ENCODE peak calls at places on chromosome 2, in five cellular contexts. One of them, this sample, is unnamed.

GRCh38 chr2:62197609-62198236 is 1.8 kb downstream of the B3GNT2 start:
- DNase-seq in trophoblast cell: peak
- DNase-seq in K562: peak
- DNase-seq in A549: no peak
- DNase-seq in HCT116: no peak
- DNase-seq in this sample: peak

GRCh38 chr2:217853301-217853881 is 149.4 kb downstream of the TNS1 start:
- DNase-seq in trophoblast cell: peak
- DNase-seq in K562: no peak
- DNase-seq in A549: peak
- DNase-seq in HCT116: no peak
- DNase-seq in this sample: no peak

GRCh38 chr2:127017548-127017947 is 89.4 kb downstream of the BIN1 start:
- DNase-seq in trophoblast cell: no peak
- DNase-seq in K562: no peak
- DNase-seq in A549: no peak
- DNase-seq in HCT116: no peak
- DNase-seq in this sample: no peak

GRCh38 chr2:26410764-26411243 is 9.1 kb downstream of the DRC1 start:
- DNase-seq in trophoblast cell: no peak
- DNase-seq in K562: peak
- DNase-seq in A549: no peak
- DNase-seq in HCT116: no peak
- DNase-seq in this sample: no peak

GRCh38 chr2:133737597-133737996 is 169.3 kb upstream of the NCKAP5 start:
- DNase-seq in trophoblast cell: no peak
- DNase-seq in K562: no peak
- DNase-seq in A549: no peak
- DNase-seq in HCT116: no peak
- DNase-seq in this sample: no peak

GRCh38 chr2:63926800-63927199 is 85.1 kb downstream of the UGP2 start:
- DNase-seq in trophoblast cell: no peak
- DNase-seq in K562: no peak
- DNase-seq in A549: no peak
- DNase-seq in HCT116: no peak
- DNase-seq in this sample: no peak

GRCh38 chr2:131431336-131431735 is 44.6 kb upstream of the TUBA3D start:
- DNase-seq in trophoblast cell: no peak
- DNase-seq in K562: no peak
- DNase-seq in A549: no peak
- DNase-seq in HCT116: no peak
- DNase-seq in this sample: no peak

GRCh38 chr2:199985625-199986207 is 30.3 kb downstream of the MAIP1 start:
- DNase-seq in trophoblast cell: peak
- DNase-seq in K562: peak
- DNase-seq in A549: peak
- DNase-seq in HCT116: peak
- DNase-seq in this sample: peak

GRCh38 chr2:138744709-138745108 is 35.5 kb downstream of the NXPH2 start:
- DNase-seq in trophoblast cell: no peak
- DNase-seq in K562: no peak
- DNase-seq in A549: no peak
- DNase-seq in HCT116: no peak
- DNase-seq in this sample: no peak

GRCh38 chr2:140465301-140465700 is 1665.5 kb downstream of the LRP1B start:
- DNase-seq in trophoblast cell: no peak
- DNase-seq in K562: no peak
- DNase-seq in A549: no peak
- DNase-seq in HCT116: no peak
- DNase-seq in this sample: no peak

GRCh38 chr2:217270089-217270800 is 410.4 kb upstream of the TNP1 start:
- DNase-seq in trophoblast cell: no peak
- DNase-seq in K562: no peak
- DNase-seq in A549: no peak
- DNase-seq in HCT116: no peak
- DNase-seq in this sample: no peak

GRCh38 chr2:232300894-232301387 is 77.6 kb upstream of the ALPP start:
- DNase-seq in trophoblast cell: no peak
- DNase-seq in K562: no peak
- DNase-seq in A549: peak
- DNase-seq in HCT116: no peak
- DNase-seq in this sample: no peak

GRCh38 chr2:230793573-230794359 is 71.0 kb upstream of the ITM2C start:
- DNase-seq in trophoblast cell: peak
- DNase-seq in K562: no peak
- DNase-seq in A549: peak
- DNase-seq in HCT116: peak
- DNase-seq in this sample: no peak

GRCh38 chr2:80302001-80302464 is 2.5 kb downstream of the LRRTM1 start:
- DNase-seq in trophoblast cell: no peak
- DNase-seq in K562: no peak
- DNase-seq in A549: no peak
- DNase-seq in HCT116: no peak
- DNase-seq in this sample: no peak

GRCh38 chr2:225334524-225334923 is 65.0 kb upstream of the NYAP2 start:
- DNase-seq in trophoblast cell: no peak
- DNase-seq in K562: no peak
- DNase-seq in A549: peak
- DNase-seq in HCT116: no peak
- DNase-seq in this sample: no peak

GRCh38 chr2:102967451-102967850 is 205.6 kb downstream of the TMEM182 start:
- DNase-seq in trophoblast cell: no peak
- DNase-seq in K562: no peak
- DNase-seq in A549: no peak
- DNase-seq in HCT116: no peak
- DNase-seq in this sample: no peak

GRCh38 chr2:46306988-46307655 is 9.9 kb downstream of the EPAS1 start:
- DNase-seq in trophoblast cell: peak
- DNase-seq in K562: no peak
- DNase-seq in A549: peak
- DNase-seq in HCT116: no peak
- DNase-seq in this sample: no peak

GRCh38 chr2:29129586-29130281 is 14.5 kb downstream of the CLIP4 start:
- DNase-seq in trophoblast cell: no peak
- DNase-seq in K562: no peak
- DNase-seq in A549: peak
- DNase-seq in HCT116: no peak
- DNase-seq in this sample: peak

GRCh38 chr2:60463249-60463648 is 90.2 kb downstream of the BCL11A start:
- DNase-seq in trophoblast cell: no peak
- DNase-seq in K562: no peak
- DNase-seq in A549: no peak
- DNase-seq in HCT116: no peak
- DNase-seq in this sample: no peak

GRCh38 chr2:74249406-74250122 is 51.1 kb downstream of the MTHFD2 start:
- DNase-seq in trophoblast cell: no peak
- DNase-seq in K562: no peak
- DNase-seq in A549: no peak
- DNase-seq in HCT116: no peak
- DNase-seq in this sample: no peak

GRCh38 chr2:52919668-52920067 is 847.9 kb upstream of the CHAC2 start:
- DNase-seq in trophoblast cell: no peak
- DNase-seq in K562: no peak
- DNase-seq in A549: no peak
- DNase-seq in HCT116: no peak
- DNase-seq in this sample: no peak

GRCh38 chr2:182266909-182267308 is 159.9 kb downstream of the PDE1A start:
- DNase-seq in trophoblast cell: no peak
- DNase-seq in K562: no peak
- DNase-seq in A549: no peak
- DNase-seq in HCT116: no peak
- DNase-seq in this sample: no peak

GRCh38 chr2:152468832-152469692 is 134.1 kb downstream of the FMNL2 start:
- DNase-seq in trophoblast cell: peak
- DNase-seq in K562: no peak
- DNase-seq in A549: peak
- DNase-seq in HCT116: no peak
- DNase-seq in this sample: peak

GRCh38 chr2:237497820-237498128 is 10.7 kb downstream of the MLPH start:
- DNase-seq in trophoblast cell: peak
- DNase-seq in K562: no peak
- DNase-seq in A549: no peak
- DNase-seq in HCT116: no peak
- DNase-seq in this sample: no peak

GRCh38 chr2:233530381-233530780 is 36.2 kb downstream of the USP40 start:
- DNase-seq in trophoblast cell: no peak
- DNase-seq in K562: no peak
- DNase-seq in A549: no peak
- DNase-seq in HCT116: no peak
- DNase-seq in this sample: peak

GRCh38 chr2:233532971-233533370 is 33.6 kb downstream of the USP40 start:
- DNase-seq in trophoblast cell: no peak
- DNase-seq in K562: no peak
- DNase-seq in A549: no peak
- DNase-seq in HCT116: no peak
- DNase-seq in this sample: no peak

GRCh38 chr2:233531880-233532458 is 34.6 kb downstream of the USP40 start:
- DNase-seq in trophoblast cell: no peak
- DNase-seq in K562: no peak
- DNase-seq in A549: no peak
- DNase-seq in HCT116: no peak
- DNase-seq in this sample: no peak

DNA sequence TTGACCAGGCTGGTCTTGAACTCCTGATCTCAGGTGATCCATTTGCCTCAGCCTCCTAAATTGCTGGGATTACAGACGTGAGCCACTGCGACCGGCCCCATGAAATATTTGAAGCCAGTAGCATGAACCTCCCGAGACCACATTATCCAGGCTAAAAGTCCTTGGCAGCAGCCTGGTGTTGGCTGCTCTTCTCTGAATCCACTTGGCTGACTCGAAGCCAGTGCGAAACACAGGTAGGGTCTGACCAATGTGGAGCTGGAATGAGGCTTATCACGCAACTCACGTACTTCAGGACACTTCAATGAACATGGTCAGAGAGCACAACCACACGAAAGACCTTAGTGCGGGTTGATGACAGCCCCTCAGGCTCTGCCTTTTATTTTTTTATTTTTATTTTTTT is 38.4 kb downstream of the USP40 start:
- DNase-seq in trophoblast cell: no peak
- DNase-seq in K562: no peak
- DNase-seq in A549: no peak
- DNase-seq in HCT116: no peak
- DNase-seq in this sample: no peak
- H3K4me2 ChIP-seq in trophoblast cell: no peak
- H3K4me2 ChIP-seq in K562: no peak
- H3K4me2 ChIP-seq in A549: no peak
- H3K4me2 ChIP-seq in HCT116: no peak
- H3K4me2 ChIP-seq in this sample: no peak

GRCh38 chr2:19116918-19117317 is 241.5 kb downstream of the OSR1 start:
- DNase-seq in trophoblast cell: no peak
- DNase-seq in K562: no peak
- DNase-seq in A549: no peak
- DNase-seq in HCT116: no peak
- DNase-seq in this sample: no peak
- H3K4me2 ChIP-seq in trophoblast cell: no peak
- H3K4me2 ChIP-seq in K562: no peak
- H3K4me2 ChIP-seq in A549: no peak
- H3K4me2 ChIP-seq in HCT116: no peak
- H3K4me2 ChIP-seq in this sample: no peak

GRCh38 chr2:177629357-177630000 is 236.9 kb downstream of the AGPS start:
- DNase-seq in trophoblast cell: no peak
- DNase-seq in K562: no peak
- DNase-seq in A549: no peak
- DNase-seq in HCT116: no peak
- DNase-seq in this sample: peak
- H3K4me2 ChIP-seq in trophoblast cell: no peak
- H3K4me2 ChIP-seq in K562: no peak
- H3K4me2 ChIP-seq in A549: no peak
- H3K4me2 ChIP-seq in HCT116: no peak
- H3K4me2 ChIP-seq in this sample: peak

DNA sequence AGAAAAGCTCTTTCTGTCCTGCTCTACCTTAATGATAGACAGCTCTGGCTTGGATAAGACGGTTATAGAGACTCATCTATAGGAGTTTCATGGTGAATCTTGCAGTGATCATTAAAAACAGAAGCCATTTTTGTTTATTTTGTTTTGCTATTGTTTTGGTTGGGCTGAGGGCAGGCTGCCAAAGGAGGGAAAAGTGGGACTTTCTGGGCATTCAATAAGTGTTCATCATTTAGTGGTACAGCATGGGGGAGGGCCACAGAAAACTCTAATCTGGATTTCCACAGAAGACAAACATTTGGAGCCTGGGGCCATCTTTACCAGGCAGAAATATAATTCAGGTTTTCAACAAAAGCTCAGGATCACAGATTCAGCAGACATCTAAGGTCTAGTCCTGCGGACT is 62.4 kb upstream of the EFEMP1 start:
- DNase-seq in trophoblast cell: no peak
- DNase-seq in K562: no peak
- DNase-seq in A549: no peak
- DNase-seq in HCT116: no peak
- DNase-seq in this sample: no peak
- H3K4me2 ChIP-seq in trophoblast cell: no peak
- H3K4me2 ChIP-seq in K562: no peak
- H3K4me2 ChIP-seq in A549: no peak
- H3K4me2 ChIP-seq in HCT116: no peak
- H3K4me2 ChIP-seq in this sample: no peak

DNA sequence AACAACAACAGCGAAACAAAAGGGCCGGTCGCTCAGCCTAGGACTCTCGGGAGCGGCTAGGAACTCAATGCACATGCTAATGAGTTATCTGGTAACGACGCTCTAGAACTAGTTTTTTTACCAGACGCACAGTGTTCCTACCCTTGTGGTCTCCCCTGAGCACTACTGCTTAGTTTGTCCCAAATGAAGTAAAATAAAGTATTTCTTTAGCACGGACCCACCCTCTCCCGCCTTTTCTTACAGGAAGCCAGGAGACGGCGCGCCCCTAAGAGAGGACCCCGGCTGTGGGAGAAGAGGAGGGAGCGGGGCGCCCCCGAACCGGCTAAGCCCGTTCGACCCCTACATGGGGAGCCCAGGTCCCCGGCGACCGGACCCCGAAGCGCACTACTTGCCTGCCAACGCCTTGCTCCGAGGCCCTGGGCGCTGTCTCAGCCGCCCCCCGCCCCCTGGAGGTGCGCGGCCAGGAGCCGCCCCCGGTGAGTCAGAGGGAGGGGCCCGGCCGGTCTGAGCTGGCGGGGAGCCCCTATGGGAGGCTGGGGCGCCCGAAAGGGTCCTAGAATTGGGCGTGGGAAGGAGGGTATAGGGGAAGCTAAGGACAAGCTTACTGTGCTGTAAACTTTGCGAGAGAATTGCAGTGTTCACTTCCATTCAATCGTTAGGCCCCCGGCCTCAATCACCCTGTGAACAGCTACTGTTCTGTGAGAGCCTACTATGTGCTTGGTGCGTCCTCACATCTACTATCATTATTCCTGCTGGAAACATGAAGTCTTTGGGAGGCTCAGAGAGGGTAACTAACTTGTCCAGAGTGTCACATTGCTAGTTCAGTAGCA is 3.6 kb upstream of the CAPG start:
- DNase-seq in trophoblast cell: peak
- DNase-seq in K562: peak
- DNase-seq in A549: no peak
- DNase-seq in HCT116: no peak
- DNase-seq in this sample: no peak
- H3K4me2 ChIP-seq in trophoblast cell: peak
- H3K4me2 ChIP-seq in K562: peak
- H3K4me2 ChIP-seq in A549: peak
- H3K4me2 ChIP-seq in HCT116: peak
- H3K4me2 ChIP-seq in this sample: no peak

This sample was measured in MM.1S.